ENCODE peak calls at places on chromosomes 12 and 14, in nine cellular contexts. One of them, this sample, is unnamed.

GRCh38 chr12:93524386-93525133 is 47.9 kb upstream of the SOCS2 start:
- DNase-seq in iris pigment epithelial cell: no peak
- DNase-seq in neuronal stem cell: no peak
- DNase-seq in stimulated activated CD4-positive, alpha-beta T cell treated with anti-CD3 and anti-CD28 coated beads, Interleukin-2, amount 100 ng/mL, for 24 hours: no peak
- DNase-seq in fibroblast of mammary gland: no peak
- DNase-seq in lower leg skin: no peak
- DNase-seq in activated effector memory CD4-positive, alpha-beta T cell treated with anti-CD3 and anti-CD28 coated beads, Interleukin-2, amount 50 U/mL, for 16 hours: no peak
- DNase-seq in neural progenitor cell: no peak
- DNase-seq in natural killer cell: no peak
- DNase-seq in this sample: no peak

GRCh38 chr12:52836491-52837175 is 2.5 kb upstream of the KRT79 start:
- DNase-seq in neuronal stem cell: no peak
- DNase-seq in natural killer cell: no peak
- DNase-seq in lower leg skin: no peak
- DNase-seq in fibroblast of mammary gland: no peak
- DNase-seq in activated effector memory CD4-positive, alpha-beta T cell treated with anti-CD3 and anti-CD28 coated beads, Interleukin-2, amount 50 U/mL, for 16 hours: no peak
- DNase-seq in neural progenitor cell: no peak
- DNase-seq in stimulated activated CD4-positive, alpha-beta T cell treated with anti-CD3 and anti-CD28 coated beads, Interleukin-2, amount 100 ng/mL, for 24 hours: no peak
- DNase-seq in iris pigment epithelial cell: no peak
- DNase-seq in this sample: no peak

GRCh38 chr14:55313480-55313879 is 42.3 kb downstream of the FBXO34 start:
- DNase-seq in stimulated activated CD4-positive, alpha-beta T cell treated with anti-CD3 and anti-CD28 coated beads, Interleukin-2, amount 100 ng/mL, for 24 hours: no peak
- DNase-seq in neural progenitor cell: no peak
- DNase-seq in natural killer cell: no peak
- DNase-seq in neuronal stem cell: no peak
- DNase-seq in activated effector memory CD4-positive, alpha-beta T cell treated with anti-CD3 and anti-CD28 coated beads, Interleukin-2, amount 50 U/mL, for 16 hours: no peak
- DNase-seq in lower leg skin: no peak
- DNase-seq in iris pigment epithelial cell: no peak
- DNase-seq in fibroblast of mammary gland: no peak
- DNase-seq in this sample: no peak

GRCh38 chr12:28966049-28966778 is 182.9 kb upstream of the FAR2 start:
- DNase-seq in natural killer cell: no peak
- DNase-seq in iris pigment epithelial cell: no peak
- DNase-seq in lower leg skin: no peak
- DNase-seq in neuronal stem cell: no peak
- DNase-seq in neural progenitor cell: peak
- DNase-seq in fibroblast of mammary gland: peak
- DNase-seq in stimulated activated CD4-positive, alpha-beta T cell treated with anti-CD3 and anti-CD28 coated beads, Interleukin-2, amount 100 ng/mL, for 24 hours: no peak
- DNase-seq in activated effector memory CD4-positive, alpha-beta T cell treated with anti-CD3 and anti-CD28 coated beads, Interleukin-2, amount 50 U/mL, for 16 hours: no peak
- DNase-seq in this sample: peak

GRCh38 chr12:57012600-57013465 is 3.5 kb downstream of the TAC3 start:
- DNase-seq in neural progenitor cell: peak
- DNase-seq in activated effector memory CD4-positive, alpha-beta T cell treated with anti-CD3 and anti-CD28 coated beads, Interleukin-2, amount 50 U/mL, for 16 hours: no peak
- DNase-seq in lower leg skin: no peak
- DNase-seq in neuronal stem cell: no peak
- DNase-seq in stimulated activated CD4-positive, alpha-beta T cell treated with anti-CD3 and anti-CD28 coated beads, Interleukin-2, amount 100 ng/mL, for 24 hours: no peak
- DNase-seq in iris pigment epithelial cell: no peak
- DNase-seq in natural killer cell: no peak
- DNase-seq in fibroblast of mammary gland: no peak
- DNase-seq in this sample: no peak

GRCh38 chr14:56797569-56798446 is 12.5 kb downstream of the OTX2 start:
- DNase-seq in iris pigment epithelial cell: no peak
- DNase-seq in fibroblast of mammary gland: no peak
- DNase-seq in natural killer cell: no peak
- DNase-seq in neural progenitor cell: peak
- DNase-seq in activated effector memory CD4-positive, alpha-beta T cell treated with anti-CD3 and anti-CD28 coated beads, Interleukin-2, amount 50 U/mL, for 16 hours: no peak
- DNase-seq in stimulated activated CD4-positive, alpha-beta T cell treated with anti-CD3 and anti-CD28 coated beads, Interleukin-2, amount 100 ng/mL, for 24 hours: no peak
- DNase-seq in lower leg skin: no peak
- DNase-seq in neuronal stem cell: no peak
- DNase-seq in this sample: no peak

GRCh38 chr14:103290494-103290893 is 43.5 kb upstream of the EIF5 start:
- DNase-seq in neuronal stem cell: no peak
- DNase-seq in iris pigment epithelial cell: no peak
- DNase-seq in neural progenitor cell: no peak
- DNase-seq in stimulated activated CD4-positive, alpha-beta T cell treated with anti-CD3 and anti-CD28 coated beads, Interleukin-2, amount 100 ng/mL, for 24 hours: no peak
- DNase-seq in natural killer cell: no peak
- DNase-seq in fibroblast of mammary gland: no peak
- DNase-seq in lower leg skin: no peak
- DNase-seq in activated effector memory CD4-positive, alpha-beta T cell treated with anti-CD3 and anti-CD28 coated beads, Interleukin-2, amount 50 U/mL, for 16 hours: no peak
- DNase-seq in this sample: no peak

GRCh38 chr14:68607081-68607851 is 185.6 kb downstream of the ZFP36L1 start:
- DNase-seq in fibroblast of mammary gland: no peak
- DNase-seq in stimulated activated CD4-positive, alpha-beta T cell treated with anti-CD3 and anti-CD28 coated beads, Interleukin-2, amount 100 ng/mL, for 24 hours: no peak
- DNase-seq in neuronal stem cell: no peak
- DNase-seq in activated effector memory CD4-positive, alpha-beta T cell treated with anti-CD3 and anti-CD28 coated beads, Interleukin-2, amount 50 U/mL, for 16 hours: no peak
- DNase-seq in natural killer cell: no peak
- DNase-seq in iris pigment epithelial cell: peak
- DNase-seq in lower leg skin: no peak
- DNase-seq in neural progenitor cell: peak
- DNase-seq in this sample: no peak

GRCh38 chr14:68651652-68652432 is 141.0 kb downstream of the ZFP36L1 start:
- DNase-seq in activated effector memory CD4-positive, alpha-beta T cell treated with anti-CD3 and anti-CD28 coated beads, Interleukin-2, amount 50 U/mL, for 16 hours: peak
- DNase-seq in iris pigment epithelial cell: peak
- DNase-seq in stimulated activated CD4-positive, alpha-beta T cell treated with anti-CD3 and anti-CD28 coated beads, Interleukin-2, amount 100 ng/mL, for 24 hours: no peak
- DNase-seq in fibroblast of mammary gland: no peak
- DNase-seq in neural progenitor cell: no peak
- DNase-seq in neuronal stem cell: no peak
- DNase-seq in lower leg skin: no peak
- DNase-seq in natural killer cell: no peak
- DNase-seq in this sample: no peak

GRCh38 chr12:4849024-4849594 is 60.6 kb upstream of the KCNA1 start:
- DNase-seq in iris pigment epithelial cell: peak
- DNase-seq in natural killer cell: no peak
- DNase-seq in neural progenitor cell: peak
- DNase-seq in fibroblast of mammary gland: peak
- DNase-seq in lower leg skin: no peak
- DNase-seq in neuronal stem cell: no peak
- DNase-seq in stimulated activated CD4-positive, alpha-beta T cell treated with anti-CD3 and anti-CD28 coated beads, Interleukin-2, amount 100 ng/mL, for 24 hours: no peak
- DNase-seq in activated effector memory CD4-positive, alpha-beta T cell treated with anti-CD3 and anti-CD28 coated beads, Interleukin-2, amount 50 U/mL, for 16 hours: no peak
- DNase-seq in this sample: peak

This sample was measured in MCF 10A.